ENCODE peak calls at places on chromosome 1, in six cellular contexts. N is HepG2, K is K562, S is IMR-90, H is A549, L is GM12878. Q is an unnamed sample.

GRCh38 chr1:43313771-43314170 is 13.0 kb downstream of the TIE1 start:
- DNase-seq in N (no peak), K (no peak), S (no peak), H (no peak), L (no peak), Q (no peak)

GRCh38 chr1:186438567-186438966 is 22.3 kb downstream of the PDC start:
- DNase-seq in N (no peak), K (no peak), S (no peak), H (no peak), L (no peak), Q (no peak)

GRCh38 chr1:4027492-4028138 is 127.5 kb upstream of the C1orf174 start:
- DNase-seq in N (no peak), K (no peak), S (no peak), H (no peak), L (peak), Q (no peak)

GRCh38 chr1:23344987-23345472 is 946 bp upstream of the HNRNPR start:
- DNase-seq in N (no peak), K (no peak), S (no peak), H (no peak), L (no peak), Q (peak)

GRCh38 chr1:35324486-35324885 is 56.0 kb downstream of the ZMYM4 start:
- DNase-seq in N (no peak), K (no peak), S (peak), H (no peak), L (no peak), Q (no peak)

GRCh38 chr1:234927968-234928635 is 200.5 kb downstream of the TOMM20 start:
- DNase-seq in N (no peak), K (no peak), S (no peak), H (no peak), L (no peak), Q (no peak)

GRCh38 chr1:108609483-108610066 is 49.7 kb downstream of the EEIG2 start:
- DNase-seq in N (no peak), K (no peak), S (no peak), H (no peak), L (no peak), Q (no peak)

GRCh38 chr1:3924871-3925655 is 25.0 kb upstream of the C1orf174 start:
- DNase-seq in N (no peak), K (no peak), S (peak), H (no peak), L (no peak), Q (no peak)

GRCh38 chr1:221760895-221761294 is 19.0 kb upstream of the DUSP10 start:
- DNase-seq in N (no peak), K (no peak), S (no peak), H (no peak), L (no peak), Q (no peak)

GRCh38 chr1:56304975-56305374 is 274.4 kb downstream of the PLPP3 start:
- DNase-seq in N (no peak), K (no peak), S (peak), H (no peak), L (no peak), Q (no peak)

GRCh38 chr1:167105150-167105840 is 11.4 kb downstream of the STYXL2 start:
- DNase-seq in N (no peak), K (no peak), S (no peak), H (no peak), L (no peak), Q (no peak)

GRCh38 chr1:34898220-34898820 is 31.1 kb downstream of the DLGAP3 start:
- DNase-seq in N (no peak), K (no peak), S (no peak), H (no peak), L (no peak), Q (no peak)

GRCh38 chr1:220189750-220190347 is 82.4 kb downstream of the RAB3GAP2 start:
- DNase-seq in N (peak), K (peak), S (peak), H (peak), L (no peak), Q (peak)

GRCh38 chr1:25781130-25781433 is 18.9 kb upstream of the SELENON start:
- DNase-seq in N (no peak), K (no peak), S (no peak), H (no peak), L (no peak), Q (no peak)

GRCh38 chr1:227945891-227946623 is 1.7 kb downstream of the WNT9A start:
- DNase-seq in N (peak), K (peak), S (peak), H (peak), L (no peak), Q (no peak)

GRCh38 chr1:158005249-158005648 is 11.8 kb downstream of the KIRREL1 start:
- DNase-seq in N (no peak), K (no peak), S (no peak), H (no peak), L (no peak), Q (no peak)

GRCh38 chr1:31470794-31471315 is 57.8 kb downstream of the SERINC2 start:
- DNase-seq in N (no peak), K (no peak), S (no peak), H (no peak), L (no peak), Q (no peak)

GRCh38 chr1:229913491-229913890 is 153.5 kb upstream of the GALNT2 start:
- DNase-seq in N (no peak), K (no peak), S (no peak), H (no peak), L (no peak), Q (no peak)

GRCh38 chr1:5099558-5099957 is 445.1 kb downstream of the AJAP1 start:
- DNase-seq in N (no peak), K (no peak), S (no peak), H (no peak), L (no peak), Q (no peak)

GRCh38 chr1:220680085-220680687 is 10.0 kb upstream of the C1orf115 start:
- DNase-seq in N (peak), K (peak), S (peak), H (peak), L (no peak), Q (peak)

GRCh38 chr1:112618721-112619517 is at the start of gene ST7L:
- DNase-seq in N (peak), K (peak), S (peak), H (peak), L (no peak), Q (peak)

GRCh38 chr1:233113009-233113712 is 162.8 kb downstream of the NTPCR start:
- DNase-seq in N (peak), K (peak), S (peak), H (peak), L (peak), Q (peak)

GRCh38 chr1:153348511-153349362 is at the start of gene PGLYRP4:
- DNase-seq in N (no peak), K (no peak), S (no peak), H (no peak), L (no peak), Q (no peak)

GRCh38 chr1:220681220-220681847 is 8.8 kb upstream of the C1orf115 start:
- DNase-seq in N (no peak), K (no peak), S (no peak), H (no peak), L (no peak), Q (no peak)

GRCh38 chr1:236084386-236084730 is 19.5 kb upstream of the NID1 start:
- DNase-seq in N (no peak), K (no peak), S (no peak), H (no peak), L (no peak), Q (no peak)

GRCh38 chr1:44131411-44131810 is 10.0 kb downstream of the KLF18 start:
- DNase-seq in N (no peak), K (no peak), S (no peak), H (no peak), L (no peak), Q (no peak)

GRCh38 chr1:183185941-183186490 is at the start of gene LAMC2:
- DNase-seq in N (no peak), K (no peak), S (peak), H (peak), L (no peak), Q (peak)

GRCh38 chr1:169044296-169044695 is 62.2 kb upstream of the ATP1B1 start:
- DNase-seq in N (no peak), K (no peak), S (no peak), H (no peak), L (peak), Q (no peak)

GRCh38 chr1:245129811-245130210 is 25.0 kb upstream of the KIF26B start:
- DNase-seq in N (no peak), K (no peak), S (peak), H (no peak), L (no peak), Q (no peak)

GRCh38 chr1:119885903-119886783 is 10.2 kb downstream of the ADAM30 start:
- DNase-seq in N (peak), K (peak), S (peak), H (peak), L (no peak), Q (peak)

GRCh38 chr1:23562138-23562819 is 3.0 kb upstream of the ID3 start:
- DNase-seq in N (peak), K (peak), S (peak), H (peak), L (no peak), Q (peak)

GRCh38 chr1:161978011-161978790 is 45.5 kb downstream of the OLFML2B start:
- DNase-seq in N (no peak), K (no peak), S (no peak), H (no peak), L (no peak), Q (no peak)

GRCh38 chr1:203479646-203480045 is 4.0 kb downstream of the PRELP start:
- DNase-seq in N (no peak), K (no peak), S (peak), H (no peak), L (no peak), Q (no peak)

GRCh38 chr1:179786815-179787736 is 44.0 kb downstream of the FAM163A start:
- DNase-seq in N (no peak), K (no peak), S (no peak), H (no peak), L (no peak), Q (no peak)

GRCh38 chr1:37946703-37947360 is at the start of gene INPP5B:
- DNase-seq in N (peak), K (peak), S (peak), H (peak), L (peak), Q (peak)
- TF ChIP-seq BHLHE40 in N (peak), K (peak), S (peak), H (peak), L (peak), Q (no peak)

DNA sequence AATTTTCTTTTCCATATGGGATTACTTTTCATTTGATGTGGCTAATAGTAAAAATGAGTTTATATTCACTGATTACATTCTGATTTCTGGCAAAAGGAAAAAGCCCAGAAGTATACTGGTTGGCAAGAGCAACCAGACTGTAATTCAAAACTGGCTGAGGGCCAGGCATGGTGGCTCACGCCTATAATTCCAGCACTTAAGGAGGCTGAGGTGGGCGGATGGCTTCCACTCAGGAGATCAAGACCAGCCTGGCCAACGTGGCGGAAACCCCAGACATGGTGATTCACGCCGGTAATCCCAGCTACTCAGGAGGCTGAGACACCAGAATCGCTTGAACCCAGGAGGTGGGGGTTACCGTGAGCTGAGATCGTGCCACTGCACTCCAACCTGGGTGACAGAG is 14.5 kb downstream of the SYT11 start:
- DNase-seq in N (no peak), K (no peak), S (peak), H (no peak), L (no peak), Q (no peak)
- TF ChIP-seq BHLHE40 in N (no peak), K (no peak), S (no peak), H (no peak), L (no peak), Q (no peak)

GRCh38 chr1:74674278-74675048 is 871 bp upstream of the ERICH3 start:
- DNase-seq in N (no peak), K (no peak), S (no peak), H (no peak), L (no peak), Q (no peak)

GRCh38 chr1:74673351-74674111 is at the start of gene ERICH3:
- DNase-seq in N (no peak), K (no peak), S (no peak), H (no peak), L (no peak), Q (no peak)
- TF ChIP-seq BHLHE40 in N (no peak), K (no peak), S (no peak), H (no peak), L (no peak), Q (no peak)

GRCh38 chr1:59522925-59523505 is 226.1 kb downstream of the FGGY start:
- DNase-seq in N (peak), K (no peak), S (no peak), H (no peak), L (no peak), Q (no peak)
- TF ChIP-seq BHLHE40 in N (no peak), K (no peak), S (no peak), H (no peak), L (no peak), Q (no peak)

GRCh38 chr1:16430598-16430997 is 6.6 kb downstream of the SPATA21 start:
- DNase-seq in N (no peak), K (peak), S (no peak), H (peak), L (no peak), Q (peak)
- TF ChIP-seq BHLHE40 in N (no peak), K (no peak), S (no peak), H (no peak), L (no peak), Q (no peak)

GRCh38 chr1:2302292-2302925 is 74.3 kb downstream of the SKI start:
- DNase-seq in N (no peak), K (no peak), S (no peak), H (no peak), L (no peak), Q (no peak)

GRCh38 chr1:2300851-2301606 is 72.9 kb downstream of the SKI start:
- DNase-seq in N (no peak), K (no peak), S (peak), H (no peak), L (peak), Q (no peak)

GRCh38 chr1:2298685-2299673 is 70.9 kb downstream of the SKI start:
- DNase-seq in N (no peak), K (no peak), S (no peak), H (no peak), L (no peak), Q (no peak)

GRCh38 chr1:2301607-2302291 is 73.6 kb downstream of the SKI start:
- DNase-seq in N (no peak), K (no peak), S (no peak), H (no peak), L (no peak), Q (no peak)

DNA sequence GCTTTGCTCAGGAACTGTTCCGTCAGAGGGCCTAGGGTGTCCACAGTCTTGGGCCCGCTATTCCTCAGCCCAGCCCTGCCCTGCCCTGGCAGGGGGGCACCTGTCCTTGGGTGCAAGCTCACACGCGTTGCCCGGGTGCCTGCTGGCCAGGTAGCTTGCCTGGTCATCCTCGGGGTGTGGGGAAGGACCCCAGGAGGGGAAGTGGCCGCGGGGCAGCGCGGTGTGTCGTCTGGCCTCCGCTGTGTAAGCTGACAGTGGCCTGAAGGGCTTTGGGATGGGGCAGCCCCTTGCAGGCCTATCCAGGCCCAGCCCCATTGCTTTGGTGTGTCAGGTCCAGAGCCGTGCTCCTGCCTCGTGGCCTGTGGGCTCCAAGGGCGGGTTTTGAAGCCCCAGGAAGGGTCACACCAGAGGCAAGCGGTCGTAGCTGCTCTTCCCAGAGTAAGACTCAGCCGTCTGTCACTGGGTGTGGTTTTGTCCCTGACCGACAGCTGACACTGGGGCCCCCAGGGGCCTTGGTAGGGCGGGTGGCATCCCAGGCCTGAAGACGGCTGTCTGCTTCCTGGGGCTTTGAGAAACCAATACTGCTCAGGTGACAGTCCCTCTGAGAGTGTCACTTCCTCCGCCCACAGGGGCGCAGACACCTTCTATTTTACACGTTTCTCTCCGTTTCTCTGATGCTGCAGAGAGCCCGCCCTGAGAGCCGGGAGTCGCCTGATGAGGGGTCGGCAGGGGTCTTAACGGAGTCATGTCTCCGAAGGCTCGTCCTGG is 72.1 kb downstream of the SKI start:
- DNase-seq in N (no peak), K (no peak), S (no peak), H (no peak), L (peak), Q (no peak)
- TF ChIP-seq BHLHE40 in N (no peak), K (no peak), S (no peak), H (no peak), L (peak), Q (no peak)

GRCh38 chr1:115648717-115649691 is 7.2 kb downstream of the VANGL1 start:
- DNase-seq in N (no peak), K (peak), S (no peak), H (no peak), L (peak), Q (no peak)
- TF ChIP-seq BHLHE40 in N (no peak), K (no peak), S (no peak), H (no peak), L (peak), Q (no peak)

Q was measured in HEK293T.